ENCODE peak calls at places on chromosomes 5 and 9, in seven cellular contexts. W is tibial artery, X is A673, Z is H1, U is uterus, V is H9, Y is left ventricle myocardium inferior. H is an unnamed sample. For H3K4me1, the result is how much of the 10 kb centered on the place peaks cover.

GRCh38 chr9:20640331-20641187 is 18.3 kb upstream of the MLLT3 start:
- DNase-seq in Z (no peak), X (peak), U (no peak), Y (peak), W (no peak), V (no peak), H (peak)

GRCh38 chr9:71812385-71812784 is 44.1 kb upstream of the CEMIP2 start:
- DNase-seq in V (no peak), X (peak), U (peak), Y (peak), W (peak), Z (no peak), H (peak)

GRCh38 chr5:170221319-170221718 is 11.5 kb upstream of the C5orf58 start:
- DNase-seq in Z (no peak), Y (no peak), V (no peak), X (peak), W (no peak), U (no peak), H (peak)

GRCh38 chr9:93028448-93029006 is 30.0 kb upstream of the SUSD3 start:
- DNase-seq in X (peak), W (no peak), V (no peak), U (no peak), Z (no peak), Y (no peak), H (no peak)

GRCh38 chr9:83707768-83708514 is at the start of gene UBQLN1:
- DNase-seq in Y (peak), X (peak), U (peak), Z (peak), W (peak), V (peak), H (peak)

GRCh38 chr9:93603906-93604326 is 27.5 kb downstream of the PHF2 start:
- DNase-seq in U (peak), X (no peak), V (no peak), W (no peak), Z (peak), Y (no peak), H (no peak)

GRCh38 chr5:25544652-25545249 is 900.0 kb upstream of the CDH10 start:
- DNase-seq in Z (peak), W (no peak), X (peak), Y (no peak), U (no peak), V (peak), H (peak)

GRCh38 chr9:115341401-115341800 is 223.4 kb upstream of the TNC start:
- DNase-seq in Y (no peak), X (no peak), V (no peak), W (peak), Z (no peak), U (no peak), H (peak)

GRCh38 chr5:168713051-168713450 is 133.9 kb upstream of the PANK3 start:
- DNase-seq in V (no peak), U (no peak), Y (no peak), X (no peak), W (no peak), Z (no peak), H (no peak)

GRCh38 chr5:154626876-154627552 is 128.2 kb upstream of the LARP1 start:
- DNase-seq in U (no peak), Z (no peak), V (no peak), X (no peak), W (no peak), Y (no peak), H (no peak)

GRCh38 chr9:127921592-127922120 is 4.8 kb upstream of the ST6GALNAC4 start:
- DNase-seq in Y (peak), V (peak), U (peak), X (peak), W (no peak), Z (peak), H (peak)

GRCh38 chr9:10260501-10260900 is 352.3 kb downstream of the PTPRD start:
- DNase-seq in U (no peak), X (no peak), Y (no peak), Z (no peak), V (no peak), W (no peak), H (no peak)

GRCh38 chr5:143572270-143572669 is 168.8 kb upstream of the NR3C1 start:
- DNase-seq in W (no peak), Z (no peak), V (no peak), U (no peak), X (no peak), Y (no peak), H (no peak)

GRCh38 chr9:104138243-104138642 is 44.1 kb downstream of the SMC2 start:
- DNase-seq in U (no peak), V (no peak), Z (no peak), Y (no peak), X (no peak), W (no peak), H (no peak)

GRCh38 chr9:15150939-15151338 is 156.1 kb downstream of the TTC39B start:
- DNase-seq in U (no peak), V (no peak), W (no peak), Y (no peak), X (no peak), Z (no peak), H (no peak)

GRCh38 chr5:76190356-76190755 is 107.2 kb downstream of the SV2C start:
- DNase-seq in W (no peak), Y (no peak), U (no peak), X (no peak), Z (no peak), V (no peak), H (no peak)

GRCh38 chr9:86749530-86750275 is 197.6 kb downstream of the GAS1 start:
- DNase-seq in W (no peak), Z (no peak), U (peak), X (no peak), V (no peak), Y (no peak), H (no peak)

GRCh38 chr5:65721050-65721774 is 697 bp downstream of the SGTB start:
- DNase-seq in W (peak), X (peak), Z (no peak), U (peak), Y (peak), V (peak), H (peak)

DNA sequence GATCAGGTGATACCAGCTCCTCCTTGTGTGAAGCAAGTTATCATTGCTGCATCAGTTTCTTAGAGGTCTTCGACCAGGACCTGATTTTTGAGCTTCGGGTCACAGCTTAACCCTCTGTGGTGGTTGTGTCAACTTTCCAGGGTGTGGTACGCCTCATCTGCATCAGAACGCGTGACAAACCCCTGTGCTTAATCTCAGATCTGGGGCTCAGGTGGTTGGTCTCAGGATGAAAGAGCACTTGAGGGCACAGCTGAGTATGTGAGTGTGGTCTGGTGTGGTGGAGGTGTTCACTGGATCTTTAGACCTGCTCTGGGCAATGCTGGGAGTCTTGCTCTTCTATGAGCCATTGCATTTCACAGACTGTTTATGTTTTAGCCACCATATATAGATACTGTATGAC is 64.1 kb downstream of the OSTF1 start:
- DNase-seq in U (no peak), V (no peak), W (no peak), X (no peak), Y (no peak), Z (no peak), H (no peak)
- H3K4me1 ChIP-seq in U (under half), V (under half), W (under half), X (under half), Y (under half), Z (under half), H (under half)

DNA sequence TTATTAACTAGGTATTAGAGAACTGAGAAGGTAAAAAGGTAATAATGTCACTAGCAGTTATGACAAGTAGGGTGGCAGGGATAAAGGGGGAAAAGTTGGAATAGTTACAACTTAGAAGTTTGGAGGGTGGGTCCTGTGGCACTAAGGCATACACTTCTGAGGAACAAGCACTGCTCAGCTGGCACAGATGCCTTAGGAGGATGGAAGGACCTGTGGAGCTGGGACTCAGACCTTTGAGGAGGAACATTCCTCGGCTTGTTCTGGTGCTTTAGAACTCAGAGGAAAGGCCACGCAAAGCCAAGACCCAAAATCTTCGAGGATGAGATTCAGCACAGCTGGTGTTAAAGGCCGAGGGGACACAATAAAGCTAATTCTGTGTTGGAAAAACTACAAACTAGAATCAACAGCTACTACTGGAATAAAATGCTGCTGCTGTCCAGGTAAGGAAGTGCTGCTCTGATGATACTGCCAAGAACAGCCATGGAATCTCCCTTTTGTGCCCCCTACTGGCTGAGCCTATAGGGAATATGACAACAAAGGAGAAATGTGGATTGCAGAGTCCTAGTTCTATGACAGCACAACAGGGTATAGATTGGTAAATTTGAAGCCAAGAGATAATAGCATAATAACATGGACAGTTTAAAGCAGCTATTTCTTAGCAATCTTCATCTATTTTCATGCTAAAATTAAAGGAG is 126.7 kb downstream of the SLC25A46 start:
- DNase-seq in V (peak), W (no peak), U (no peak), X (peak), Z (peak), Y (no peak), H (peak)
- TF ChIP-seq CTCF in V (peak), W (no peak), U (no peak), X (peak), Z (peak), Y (peak), H (no peak)

DNA sequence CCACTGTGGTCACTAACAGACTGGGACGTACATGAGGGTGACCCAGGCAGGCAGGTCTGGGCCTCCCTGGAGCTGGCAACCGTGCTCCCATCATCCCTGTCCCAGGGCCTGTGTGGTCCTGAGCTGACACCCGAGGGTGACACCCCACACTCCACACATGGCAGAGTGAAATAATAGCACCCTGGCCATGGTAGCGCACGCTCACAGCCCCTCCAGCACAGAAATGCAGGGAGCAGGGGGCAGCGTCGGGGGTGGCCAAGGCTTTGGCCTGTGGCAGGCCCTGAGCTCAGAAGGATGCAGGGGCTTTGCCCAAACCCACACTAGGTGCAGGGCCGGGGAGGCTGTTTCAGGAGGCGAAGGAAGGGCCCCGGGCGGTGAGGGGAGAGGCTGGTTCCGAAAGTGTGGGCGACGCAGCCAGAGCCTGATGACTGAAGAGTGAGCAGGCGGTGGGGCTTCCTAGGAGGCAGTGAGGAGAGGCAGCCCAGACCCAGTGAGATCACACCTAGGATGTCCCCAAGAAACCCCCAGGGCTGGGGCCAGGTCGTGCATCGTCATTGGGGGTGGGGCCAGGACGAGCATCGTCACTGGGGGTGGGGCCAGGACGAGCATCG is 12.9 kb downstream of the OR2V2 start:
- DNase-seq in Z (peak), V (peak), W (no peak), Y (peak), X (peak), U (peak), H (peak)
- H3K27ac ChIP-seq in Z (peak), V (no peak), W (peak), Y (peak), X (peak), U (peak), H (peak)

GRCh38 chr9:130957451-130958203 is 18.6 kb upstream of the FIBCD1 start:
- DNase-seq in U (no peak), X (no peak), Y (no peak), V (no peak), Z (no peak), W (no peak), H (no peak)
- H3K4me1 ChIP-seq in U (under half), X (under half), Y (under half), V (under half), Z (under half), W (under half), H (under half)

H was measured in testis.